ENCODE peak calls at places on chromosome 2, in six cellular contexts. One of them, this sample, is unnamed.
A peak's percentile ranks its signal among the peaks of the same experiment; 100 is the strongest.

GRCh38 chr2:207352978-207353377 is 176.8 kb upstream of the CREB1 start:
- DNase-seq in A673: no peak
- DNase-seq in esophagus muscularis mucosa: no peak
- DNase-seq in H9: no peak
- DNase-seq in A549: no peak
- DNase-seq in ascending aorta: no peak
- DNase-seq in this sample: peak; percentile 15

GRCh38 chr2:19503915-19504314 is 145.5 kb upstream of the OSR1 start:
- DNase-seq in A549: no peak
- DNase-seq in H9: no peak
- DNase-seq in ascending aorta: no peak
- DNase-seq in A673: no peak
- DNase-seq in esophagus muscularis mucosa: no peak
- DNase-seq in this sample: no peak

GRCh38 chr2:121897335-121897970 is 142.0 kb downstream of the TSN start:
- DNase-seq in A549: peak; percentile 44
- DNase-seq in ascending aorta: no peak
- DNase-seq in esophagus muscularis mucosa: no peak
- DNase-seq in H9: peak; percentile 63
- DNase-seq in A673: peak; percentile 90
- DNase-seq in this sample: peak; percentile 68

GRCh38 chr2:67806816-67807215 is 256.0 kb downstream of the C1D start:
- DNase-seq in esophagus muscularis mucosa: no peak
- DNase-seq in A673: no peak
- DNase-seq in H9: no peak
- DNase-seq in ascending aorta: no peak
- DNase-seq in A549: no peak
- DNase-seq in this sample: no peak

GRCh38 chr2:180607501-180608060 is 372.8 kb upstream of the UBE2E3 start:
- DNase-seq in A549: no peak
- DNase-seq in esophagus muscularis mucosa: no peak
- DNase-seq in H9: no peak
- DNase-seq in ascending aorta: no peak
- DNase-seq in A673: no peak
- DNase-seq in this sample: no peak

GRCh38 chr2:43136862-43137261 is 89.5 kb downstream of the ZFP36L2 start:
- DNase-seq in A673: no peak
- DNase-seq in ascending aorta: no peak
- DNase-seq in esophagus muscularis mucosa: no peak
- DNase-seq in H9: no peak
- DNase-seq in A549: no peak
- DNase-seq in this sample: no peak

GRCh38 chr2:98634406-98635092 is 26.2 kb downstream of the UNC50 start:
- DNase-seq in A673: peak; percentile 11
- DNase-seq in esophagus muscularis mucosa: no peak
- DNase-seq in A549: peak; percentile 3
- DNase-seq in ascending aorta: no peak
- DNase-seq in H9: peak; percentile 78
- DNase-seq in this sample: no peak

GRCh38 chr2:221908518-221908917 is 336.4 kb upstream of the EPHA4 start:
- DNase-seq in A549: no peak
- DNase-seq in esophagus muscularis mucosa: no peak
- DNase-seq in ascending aorta: no peak
- DNase-seq in A673: no peak
- DNase-seq in H9: no peak
- DNase-seq in this sample: no peak

GRCh38 chr2:10297950-10298349 is 4.8 kb upstream of the HPCAL1 start:
- DNase-seq in H9: no peak
- DNase-seq in A673: peak; percentile 62
- DNase-seq in ascending aorta: no peak
- DNase-seq in esophagus muscularis mucosa: no peak
- DNase-seq in A549: peak; percentile 77
- DNase-seq in this sample: peak; percentile 92

GRCh38 chr2:60450488-60450887 is 103.0 kb downstream of the BCL11A start:
- DNase-seq in esophagus muscularis mucosa: peak; percentile 89
- DNase-seq in ascending aorta: no peak
- DNase-seq in H9: no peak
- DNase-seq in A673: no peak
- DNase-seq in A549: no peak
- DNase-seq in this sample: no peak

GRCh38 chr2:217934321-217935131 is 68.3 kb downstream of the TNS1 start:
- DNase-seq in esophagus muscularis mucosa: no peak
- DNase-seq in A673: peak; percentile 42
- DNase-seq in ascending aorta: peak; percentile 94
- DNase-seq in A549: peak; percentile 55
- DNase-seq in H9: no peak
- DNase-seq in this sample: no peak

GRCh38 chr2:158967731-158968395 is 577 bp upstream of the TANC1 start:
- DNase-seq in H9: peak; percentile 61
- DNase-seq in ascending aorta: peak; percentile 72
- DNase-seq in A673: peak; percentile 78
- DNase-seq in esophagus muscularis mucosa: no peak
- DNase-seq in A549: no peak
- DNase-seq in this sample: peak; percentile 71

GRCh38 chr2:158670292-158670691 is 124.8 kb upstream of the DAPL1 start:
- DNase-seq in A549: no peak
- DNase-seq in H9: no peak
- DNase-seq in ascending aorta: no peak
- DNase-seq in A673: no peak
- DNase-seq in esophagus muscularis mucosa: peak; percentile 47
- DNase-seq in this sample: no peak

GRCh38 chr2:3270095-3270478 is 107.5 kb downstream of the EIPR1 start:
- DNase-seq in esophagus muscularis mucosa: no peak
- DNase-seq in H9: no peak
- DNase-seq in A549: no peak
- DNase-seq in ascending aorta: peak; percentile 2
- DNase-seq in A673: no peak
- DNase-seq in this sample: no peak
- H3K9me3 ChIP-seq in esophagus muscularis mucosa: no peaks in the 10 kb centered on the region
- H3K9me3 ChIP-seq in H9: no peaks in the 10 kb centered on the region
- H3K9me3 ChIP-seq in A549: peaks cover 20% of the 10 kb centered on the region
- H3K9me3 ChIP-seq in ascending aorta: no peaks in the 10 kb centered on the region
- H3K9me3 ChIP-seq in A673: peaks cover 12% of the 10 kb centered on the region
- H3K9me3 ChIP-seq in this sample: no peaks in the 10 kb centered on the region

GRCh38 chr2:52210611-52211010 is 1178.7 kb upstream of the NRXN1 start:
- DNase-seq in A673: no peak
- DNase-seq in ascending aorta: no peak
- DNase-seq in H9: no peak
- DNase-seq in esophagus muscularis mucosa: no peak
- DNase-seq in A549: no peak
- DNase-seq in this sample: no peak
- H3K9me3 ChIP-seq in A673: no peaks in the 10 kb centered on the region
- H3K9me3 ChIP-seq in ascending aorta: no peaks in the 10 kb centered on the region
- H3K9me3 ChIP-seq in H9: no peaks in the 10 kb centered on the region
- H3K9me3 ChIP-seq in esophagus muscularis mucosa: no peaks in the 10 kb centered on the region
- H3K9me3 ChIP-seq in A549: no peaks in the 10 kb centered on the region
- H3K9me3 ChIP-seq in this sample: no peaks in the 10 kb centered on the region

GRCh38 chr2:16391986-16392385 is 273.6 kb downstream of the CYRIA start:
- DNase-seq in ascending aorta: no peak
- DNase-seq in A549: no peak
- DNase-seq in A673: no peak
- DNase-seq in esophagus muscularis mucosa: peak; percentile 89
- DNase-seq in H9: no peak
- DNase-seq in this sample: no peak

GRCh38 chr2:16386431-16386830 is 279.2 kb downstream of the CYRIA start:
- DNase-seq in H9: no peak
- DNase-seq in A673: no peak
- DNase-seq in ascending aorta: no peak
- DNase-seq in esophagus muscularis mucosa: peak; percentile 82
- DNase-seq in A549: no peak
- DNase-seq in this sample: peak; percentile 61

GRCh38 chr2:16387461-16387960 is 278.1 kb downstream of the CYRIA start:
- DNase-seq in A549: no peak
- DNase-seq in A673: no peak
- DNase-seq in esophagus muscularis mucosa: peak; percentile 29
- DNase-seq in H9: no peak
- DNase-seq in ascending aorta: no peak
- DNase-seq in this sample: no peak

GRCh38 chr2:16390561-16390960 is 275.1 kb downstream of the CYRIA start:
- DNase-seq in A549: no peak
- DNase-seq in ascending aorta: no peak
- DNase-seq in A673: no peak
- DNase-seq in H9: no peak
- DNase-seq in esophagus muscularis mucosa: peak; percentile 39
- DNase-seq in this sample: no peak

DNA sequence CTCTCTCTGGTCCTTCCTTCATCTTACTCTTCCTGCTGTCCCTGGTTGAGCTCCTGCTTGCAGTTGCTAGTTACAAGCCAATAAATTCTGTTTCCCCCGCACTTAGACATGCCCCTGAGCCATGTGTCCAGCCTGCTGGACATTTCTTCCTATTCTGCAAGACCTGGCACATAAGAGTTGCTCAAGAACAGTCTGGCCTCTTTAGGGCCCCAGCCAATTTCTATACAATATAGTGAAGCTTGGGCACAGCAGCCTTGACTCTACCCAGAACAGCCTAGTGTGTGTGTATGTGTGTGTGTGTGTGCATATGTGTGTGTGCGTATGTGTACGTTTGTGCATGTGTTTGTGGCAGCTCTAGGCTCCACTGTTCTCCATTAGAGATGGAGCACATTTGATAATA is 276.0 kb downstream of the CYRIA start:
- DNase-seq in esophagus muscularis mucosa: peak; percentile 75
- DNase-seq in ascending aorta: no peak
- DNase-seq in A549: no peak
- DNase-seq in A673: no peak
- DNase-seq in H9: no peak
- DNase-seq in this sample: no peak
- H3K9me3 ChIP-seq in esophagus muscularis mucosa: no peaks in the 10 kb centered on the region
- H3K9me3 ChIP-seq in ascending aorta: no peaks in the 10 kb centered on the region
- H3K9me3 ChIP-seq in A549: no peaks in the 10 kb centered on the region
- H3K9me3 ChIP-seq in A673: no peaks in the 10 kb centered on the region
- H3K9me3 ChIP-seq in H9: no peaks in the 10 kb centered on the region
- H3K9me3 ChIP-seq in this sample: no peaks in the 10 kb centered on the region

DNA sequence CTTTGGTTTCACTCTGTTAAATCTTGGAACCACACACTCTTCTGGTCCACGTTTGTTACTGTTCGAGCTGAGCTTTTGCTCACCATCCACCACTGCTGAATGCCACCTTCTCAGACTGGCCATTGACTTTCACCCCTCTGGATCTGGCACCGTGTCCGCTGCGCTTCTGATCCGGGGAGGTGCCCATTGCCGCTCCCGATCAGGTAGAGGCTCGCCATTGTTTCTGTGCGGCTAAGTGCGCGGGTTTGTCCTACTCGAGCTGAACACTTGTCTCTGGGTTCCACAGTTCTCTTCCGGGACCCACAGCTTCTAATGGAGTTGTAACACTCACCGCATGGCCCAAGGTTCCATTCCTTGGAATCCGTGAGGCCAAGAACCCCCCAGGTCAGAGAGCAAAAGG is 72.8 kb downstream of the LCLAT1 start:
- DNase-seq in ascending aorta: no peak
- DNase-seq in A549: no peak
- DNase-seq in A673: no peak
- DNase-seq in esophagus muscularis mucosa: no peak
- DNase-seq in H9: no peak
- DNase-seq in this sample: no peak
- H3K9me3 ChIP-seq in ascending aorta: no peaks in the 10 kb centered on the region
- H3K9me3 ChIP-seq in A549: peaks cover 5% of the 10 kb centered on the region
- H3K9me3 ChIP-seq in A673: peaks cover 9% of the 10 kb centered on the region
- H3K9me3 ChIP-seq in esophagus muscularis mucosa: peaks cover 7% of the 10 kb centered on the region
- H3K9me3 ChIP-seq in H9: peaks cover 4% of the 10 kb centered on the region
- H3K9me3 ChIP-seq in this sample: no peaks in the 10 kb centered on the region

GRCh38 chr2:25132296-25132630 is 36.1 kb downstream of the POMC start:
- DNase-seq in A673: no peak
- DNase-seq in ascending aorta: no peak
- DNase-seq in H9: no peak
- DNase-seq in esophagus muscularis mucosa: no peak
- DNase-seq in A549: no peak
- DNase-seq in this sample: peak; percentile 23

GRCh38 chr2:25129901-25130520 is 38.4 kb downstream of the POMC start:
- DNase-seq in A549: no peak
- DNase-seq in ascending aorta: no peak
- DNase-seq in H9: no peak
- DNase-seq in A673: no peak
- DNase-seq in esophagus muscularis mucosa: no peak
- DNase-seq in this sample: no peak

GRCh38 chr2:25131567-25132295 is 36.6 kb downstream of the POMC start:
- DNase-seq in ascending aorta: no peak
- DNase-seq in A549: no peak
- DNase-seq in esophagus muscularis mucosa: no peak
- DNase-seq in H9: peak; percentile 62
- DNase-seq in A673: no peak
- DNase-seq in this sample: peak; percentile 34

GRCh38 chr2:25132693-25133092 is 35.7 kb downstream of the POMC start:
- DNase-seq in A549: no peak
- DNase-seq in H9: no peak
- DNase-seq in A673: no peak
- DNase-seq in ascending aorta: no peak
- DNase-seq in esophagus muscularis mucosa: no peak
- DNase-seq in this sample: no peak

GRCh38 chr2:25131253-25131566 is 37.2 kb downstream of the POMC start:
- DNase-seq in ascending aorta: no peak
- DNase-seq in esophagus muscularis mucosa: no peak
- DNase-seq in A673: no peak
- DNase-seq in H9: no peak
- DNase-seq in A549: no peak
- DNase-seq in this sample: no peak
- H3K9me3 ChIP-seq in ascending aorta: no peaks in the 10 kb centered on the region
- H3K9me3 ChIP-seq in esophagus muscularis mucosa: no peaks in the 10 kb centered on the region
- H3K9me3 ChIP-seq in A673: no peaks in the 10 kb centered on the region
- H3K9me3 ChIP-seq in H9: no peaks in the 10 kb centered on the region
- H3K9me3 ChIP-seq in A549: no peaks in the 10 kb centered on the region
- H3K9me3 ChIP-seq in this sample: no peaks in the 10 kb centered on the region

GRCh38 chr2:172535119-172535518 is 20.8 kb upstream of the PDK1 start:
- DNase-seq in ascending aorta: no peak
- DNase-seq in A549: no peak
- DNase-seq in esophagus muscularis mucosa: no peak
- DNase-seq in H9: no peak
- DNase-seq in A673: no peak
- DNase-seq in this sample: no peak
- H3K9me3 ChIP-seq in ascending aorta: no peaks in the 10 kb centered on the region
- H3K9me3 ChIP-seq in A549: no peaks in the 10 kb centered on the region
- H3K9me3 ChIP-seq in esophagus muscularis mucosa: no peaks in the 10 kb centered on the region
- H3K9me3 ChIP-seq in H9: peaks cover 25% of the 10 kb centered on the region
- H3K9me3 ChIP-seq in A673: peaks cover 8% of the 10 kb centered on the region
- H3K9me3 ChIP-seq in this sample: no peaks in the 10 kb centered on the region